ENCODE peak calls at places on chromosome X, in six cellular contexts. I, O, G, W, N and B are unnamed samples.

GRCh38 chrX:129781134-129782014 is 1.6 kb downstream of the SASH3 start:
- DNase-seq in N (no peak), G (no peak), I (no peak), O (no peak), W (peak), B (no peak)

GRCh38 chrX:152878976-152879755 is 18.7 kb upstream of the ZNF185 start:
- DNase-seq in G (no peak), W (no peak), I (no peak), O (no peak), N (no peak), B (no peak)

GRCh38 chrX:46686003-46686645 is 72.8 kb downstream of the SLC9A7 start:
- DNase-seq in N (peak), I (no peak), O (peak), G (peak), W (no peak), B (no peak)

GRCh38 chrX:52979993-52980392 is 21.7 kb upstream of the FAM156A start:
- DNase-seq in G (no peak), N (no peak), I (no peak), W (no peak), O (peak), B (no peak)

GRCh38 chrX:53280703-53281320 is 572 bp downstream of the IQSEC2 start:
- DNase-seq in W (no peak), G (no peak), I (no peak), O (no peak), N (no peak), B (no peak)

GRCh38 chrX:65910899-65911298 is 129.0 kb downstream of the VSIG4 start:
- DNase-seq in G (no peak), N (no peak), O (no peak), W (no peak), I (no peak), B (no peak)

GRCh38 chrX:43224496-43224895 is 431.6 kb upstream of the MAOA start:
- DNase-seq in O (no peak), G (no peak), W (no peak), N (no peak), I (no peak), B (no peak)

GRCh38 chrX:112233164-112233563 is 150.6 kb upstream of the TRPC5 start:
- DNase-seq in G (no peak), N (no peak), O (no peak), W (peak), I (no peak), B (no peak)

GRCh38 chrX:25004485-25005032 is 11.2 kb downstream of the ARX start:
- DNase-seq in G (no peak), I (no peak), N (no peak), O (no peak), W (no peak), B (no peak)

GRCh38 chrX:105488731-105489130 is 268.2 kb upstream of the TEX13A start:
- DNase-seq in O (no peak), I (no peak), W (no peak), N (no peak), G (no peak), B (no peak)

GRCh38 chrX:136954930-136955329 is 74.4 kb upstream of the RBMX start:
- DNase-seq in O (peak), G (peak), I (no peak), N (peak), W (no peak), B (no peak)

GRCh38 chrX:128992107-128992971 is 531.0 kb downstream of the SMARCA1 start:
- DNase-seq in O (no peak), I (no peak), N (no peak), G (peak), W (no peak), B (no peak)

GRCh38 chrX:38080808-38081207 is 74.5 kb downstream of the SYTL5 start:
- DNase-seq in I (no peak), O (no peak), W (no peak), G (no peak), N (no peak), B (no peak)

GRCh38 chrX:150643271-150643670 is 49.9 kb upstream of the MTMR1 start:
- DNase-seq in G (no peak), W (no peak), O (no peak), N (no peak), I (no peak), B (no peak)

GRCh38 chrX:20265221-20265725 is 1.4 kb downstream of the RPS6KA3 start:
- DNase-seq in W (no peak), I (peak), G (peak), N (peak), O (peak), B (no peak)

GRCh38 chrX:46978341-46979291 is 66.4 kb downstream of the JADE3 start:
- DNase-seq in W (peak), G (peak), N (peak), O (peak), I (peak), B (no peak)

GRCh38 chrX:41596586-41596985 is 92.2 kb upstream of the GPR34 start:
- DNase-seq in W (peak), N (no peak), O (no peak), G (no peak), I (no peak), B (no peak)

GRCh38 chrX:24241822-24242648 is 71.8 kb downstream of the SUPT20HL2 start:
- DNase-seq in W (no peak), G (peak), O (peak), I (no peak), N (no peak), B (no peak)

GRCh38 chrX:29666361-29666760 is 549.0 kb upstream of the MAGEB2 start:
- DNase-seq in G (no peak), W (no peak), O (no peak), I (no peak), N (no peak), B (no peak)

GRCh38 chrX:110442631-110443030 is 84.0 kb downstream of the RTL9 start:
- DNase-seq in I (no peak), O (peak), G (peak), W (no peak), N (no peak), B (no peak)

GRCh38 chrX:119686087-119686639 is 6.8 kb downstream of the SEPTIN6 start:
- DNase-seq in W (peak), O (no peak), N (no peak), G (peak), I (no peak), B (no peak)

GRCh38 chrX:107050195-107050709 is 50.2 kb upstream of the MORC4 start:
- DNase-seq in G (no peak), I (no peak), W (no peak), N (no peak), O (no peak), B (no peak)

GRCh38 chrX:49155900-49156837 is 6.4 kb upstream of the MAGIX start:
- DNase-seq in N (peak), G (peak), W (no peak), I (peak), O (no peak), B (no peak)

GRCh38 chrX:39759526-39760224 is 338.1 kb downstream of the BCOR start:
- DNase-seq in W (no peak), N (no peak), I (peak), G (peak), O (no peak), B (no peak)

GRCh38 chrX:75303795-75304194 is 29.9 kb downstream of the UPRT start:
- DNase-seq in I (no peak), G (no peak), O (no peak), W (no peak), N (no peak), B (no peak)

GRCh38 chrX:40273356-40274050 is 175.7 kb upstream of the BCOR start:
- DNase-seq in G (peak), O (no peak), N (no peak), W (no peak), I (no peak), B (no peak)

GRCh38 chrX:102018208-102018607 is 86.4 kb upstream of the ZMAT1 start:
- DNase-seq in I (no peak), W (no peak), G (no peak), O (no peak), N (no peak), B (no peak)

GRCh38 chrX:85963736-85964135 is 83.6 kb downstream of the CHM start:
- DNase-seq in O (peak), W (no peak), G (no peak), N (no peak), I (no peak), B (no peak)

GRCh38 chrX:108396188-108396885 is 41.9 kb downstream of the COL4A6 start:
- DNase-seq in W (no peak), G (no peak), I (no peak), N (peak), O (peak), B (no peak)

GRCh38 chrX:134981910-134982309 is 8.9 kb upstream of the SMIM10 start:
- DNase-seq in I (no peak), O (no peak), G (no peak), N (no peak), W (no peak), B (no peak)

GRCh38 chrX:23008431-23009099 is 8.8 kb downstream of the DDX53 start:
- DNase-seq in O (peak), W (no peak), G (peak), N (peak), I (no peak), B (no peak)

GRCh38 chrX:130097507-130098201 is 12.6 kb downstream of the ELF4 start:
- DNase-seq in O (peak), N (no peak), G (peak), I (no peak), W (no peak), B (no peak)

GRCh38 chrX:11899091-11899490 is 141.1 kb downstream of the MSL3 start:
- DNase-seq in W (no peak), N (no peak), O (no peak), I (no peak), G (no peak), B (no peak)

DNA sequence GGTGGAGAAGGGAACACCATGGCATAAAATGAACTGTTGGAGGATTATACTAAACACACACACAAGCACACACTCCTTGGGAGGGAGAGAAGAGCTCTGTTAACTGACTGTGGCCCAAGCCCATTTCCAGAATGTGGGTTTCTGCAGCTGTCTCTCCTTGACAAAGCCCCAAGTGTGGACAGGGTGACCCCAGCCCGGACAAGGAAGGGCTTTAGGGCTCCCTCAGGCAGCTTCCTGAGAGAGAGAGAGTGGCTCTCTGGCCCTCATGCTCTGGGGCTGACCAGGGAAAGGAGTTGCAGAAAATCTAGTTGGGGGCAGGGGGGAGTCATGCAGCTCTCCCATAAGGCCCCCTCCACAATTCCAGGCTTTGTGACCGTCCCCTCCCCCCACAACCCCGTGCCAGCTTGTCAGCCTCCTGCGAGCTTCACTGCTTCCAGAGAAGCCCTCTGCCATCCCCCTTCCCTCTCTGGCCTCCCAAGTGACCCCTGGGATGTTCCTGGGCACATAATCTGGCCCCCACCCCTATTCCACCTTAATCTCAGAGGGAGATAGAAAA is 590 bp downstream of the ARHGEF9 start:
- DNase-seq in W (no peak), O (no peak), G (no peak), I (no peak), N (no peak), B (no peak)
- H3K4me3 ChIP-seq in W (no peak), O (no peak), G (no peak), I (peak), N (no peak), B (peak)

GRCh38 chrX:154097597-154098541 is at the start of gene MECP2:
- DNase-seq in W (peak), G (peak), O (peak), N (peak), I (peak), B (no peak)
- TF ChIP-seq POLR2AphosphoS5 in W (no peak), G (peak), O (peak), N (peak), I (peak), B (peak)

DNA sequence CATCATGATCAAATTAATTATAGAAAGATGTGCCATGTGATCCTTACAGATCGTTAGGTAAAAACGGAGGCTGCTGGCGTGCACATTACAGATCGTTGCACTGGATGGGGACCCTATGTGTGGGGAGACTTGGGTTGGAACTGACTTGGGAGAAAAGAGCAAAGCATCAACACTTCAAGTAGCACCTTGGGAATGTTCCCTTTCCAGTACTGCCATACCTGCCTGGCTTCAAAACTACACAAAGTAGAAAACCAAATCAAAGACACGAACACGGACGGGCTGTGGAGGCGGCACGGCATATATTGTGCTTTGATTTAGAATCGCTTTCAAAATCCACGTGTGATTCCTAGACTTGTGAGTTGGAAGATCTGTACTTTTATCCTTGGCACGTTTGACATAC is 898 bp downstream of the CMC4 start:
- DNase-seq in W (no peak), G (no peak), O (no peak), N (no peak), I (no peak), B (no peak)
- H3K4me3 ChIP-seq in W (peak), G (peak), O (peak), N (peak), I (peak), B (peak)

DNA sequence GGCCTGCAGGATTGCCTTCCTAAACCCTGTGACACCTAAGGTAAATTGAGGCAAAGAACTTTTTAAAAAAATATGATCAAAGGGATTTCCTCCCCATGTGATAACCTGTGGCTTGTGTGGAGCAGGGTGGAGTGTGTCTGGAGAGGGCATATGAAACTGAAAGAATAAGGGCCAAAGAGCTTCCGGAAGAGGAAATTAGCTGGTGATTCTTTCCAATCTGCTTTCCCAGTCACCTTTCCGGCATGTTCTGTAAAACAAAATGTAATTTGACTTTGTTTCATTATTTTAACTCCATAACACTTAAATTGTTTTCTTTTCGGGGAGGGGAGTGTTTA is 620 bp downstream of the XIAP start:
- DNase-seq in G (peak), N (no peak), O (peak), I (no peak), W (peak), B (no peak)
- TF ChIP-seq POLR2AphosphoS5 in G (no peak), N (no peak), O (no peak), I (no peak), W (no peak), B (peak)

DNA sequence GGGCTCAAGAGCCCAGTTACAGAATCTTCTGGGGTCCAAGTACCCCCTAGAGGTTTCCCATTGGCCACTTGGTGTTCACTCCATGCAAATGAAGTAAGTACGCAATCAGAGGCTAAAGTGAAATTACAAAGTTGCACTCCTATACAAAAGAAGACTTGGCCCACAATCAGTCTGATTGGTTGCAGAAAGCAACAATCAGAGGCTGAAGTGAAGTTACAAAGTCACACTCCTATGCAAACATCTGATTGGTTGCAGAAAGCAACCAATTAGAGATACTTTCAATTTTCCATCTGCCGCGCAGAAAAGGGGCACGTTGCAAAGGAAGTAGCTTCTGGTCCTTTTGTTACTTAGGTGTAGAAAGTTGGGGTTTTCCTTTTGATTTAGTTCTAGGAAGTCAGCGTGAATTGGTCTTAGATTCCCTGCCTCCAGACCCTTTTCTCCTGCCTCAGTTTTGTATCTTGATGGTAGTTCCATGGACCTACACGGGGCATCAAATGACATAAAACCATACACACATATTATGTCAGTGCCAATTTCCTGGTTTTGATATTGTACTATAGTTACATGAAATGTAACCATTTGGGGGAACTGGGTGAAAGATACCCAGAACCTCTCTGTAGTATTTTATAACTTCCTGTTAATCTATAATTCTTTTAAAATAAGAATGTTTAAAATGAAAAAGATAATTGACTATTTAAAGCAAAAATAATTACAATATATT is 12.4 kb upstream of the PIN4 start:
- DNase-seq in G (no peak), W (no peak), N (no peak), I (no peak), O (no peak), B (no peak)
- H3K4me3 ChIP-seq in G (no peak), W (no peak), N (no peak), I (no peak), O (no peak), B (no peak)